ENCODE peak calls at places on chromosomes 2 and 18, in six cellular contexts. U is spleen, M is MM.1S, L is AG10803, S is cardiac muscle cell, X is retinal pigment epithelial cell. P is an unnamed sample.

GRCh38 chr2:235804676-235805075 is 310.8 kb downstream of the AGAP1 start:
- DNase-seq in U (no peak), M (no peak), L (no peak), S (no peak), X (no peak), P (no peak)

GRCh38 chr2:128773641-128774319 is 455.1 kb upstream of the HS6ST1 start:
- DNase-seq in U (peak; percentile 47), M (no peak), L (no peak), S (no peak), X (no peak), P (no peak)

GRCh38 chr2:180370476-180371205 is 363.5 kb upstream of the CWC22 start:
- DNase-seq in U (no peak), M (no peak), L (no peak), S (no peak), X (peak; percentile 13), P (no peak)

GRCh38 chr2:16553222-16553621 is 112.4 kb downstream of the CYRIA start:
- DNase-seq in U (no peak), M (peak; percentile 41), L (peak; percentile 26), S (peak; percentile 57), X (peak; percentile 25), P (peak; percentile 71)

GRCh38 chr2:156352911-156353310 is 20.4 kb upstream of the NR4A2 start:
- DNase-seq in U (no peak), M (no peak), L (no peak), S (no peak), X (no peak), P (no peak)

GRCh38 chr2:20182241-20182931 is 42.5 kb downstream of the SDC1 start:
- DNase-seq in U (peak; percentile 59), M (no peak), L (peak; percentile 51), S (peak; percentile 69), X (no peak), P (peak; percentile 95)

GRCh38 chr2:84880645-84881521 is at the start of gene TRABD2A:
- DNase-seq in U (peak; percentile 91), M (peak; percentile 36), L (no peak), S (no peak), X (no peak), P (no peak)

GRCh38 chr2:71620116-71620515 is 166.8 kb downstream of the DYSF start:
- DNase-seq in U (no peak), M (no peak), L (no peak), S (no peak), X (no peak), P (no peak)

GRCh38 chr2:236823230-236823629 is 253.6 kb downstream of the ACKR3 start:
- DNase-seq in U (no peak), M (no peak), L (no peak), S (no peak), X (no peak), P (no peak)

GRCh38 chr2:233065954-233066470 is 5.9 kb downstream of the INPP5D start:
- DNase-seq in U (peak; percentile 59), M (no peak), L (no peak), S (no peak), X (no peak), P (no peak)

GRCh38 chr2:127590386-127591190 is 55.1 kb downstream of the MYO7B start:
- DNase-seq in U (peak; percentile 23), M (no peak), L (no peak), S (no peak), X (no peak), P (no peak)

GRCh38 chr18:361100-361732 is 93.4 kb upstream of the THOC1 start:
- DNase-seq in U (no peak), M (no peak), L (peak; percentile 22), S (no peak), X (no peak), P (no peak)

GRCh38 chr18:2207294-2207693 is 364.0 kb downstream of the METTL4 start:
- DNase-seq in U (no peak), M (no peak), L (no peak), S (no peak), X (no peak), P (no peak)

GRCh38 chr2:38898256-38898655 is 8.6 kb downstream of the ARHGEF33 start:
- DNase-seq in U (no peak), M (no peak), L (no peak), S (no peak), X (no peak), P (peak; percentile 32)

GRCh38 chr2:1605102-1605501 is 139.2 kb downstream of the PXDN start:
- DNase-seq in U (peak; percentile 78), M (no peak), L (no peak), S (peak; percentile 61), X (no peak), P (no peak)

GRCh38 chr2:99278793-99279291 is 22.2 kb downstream of the LYG1 start:
- DNase-seq in U (no peak), M (no peak), L (peak; percentile 86), S (peak; percentile 80), X (no peak), P (peak; percentile 86)

GRCh38 chr2:9780368-9781130 is 62.7 kb upstream of the TAF1B start:
- DNase-seq in U (no peak), M (peak; percentile 22), L (peak; percentile 21), S (peak; percentile 34), X (no peak), P (no peak)

GRCh38 chr2:202387608-202388342 is 11.6 kb downstream of the BMPR2 start:
- DNase-seq in U (no peak), M (no peak), L (peak; percentile 60), S (peak; percentile 72), X (no peak), P (no peak)

GRCh38 chr2:217944366-217944765 is 58.4 kb downstream of the TNS1 start:
- DNase-seq in U (no peak), M (no peak), L (no peak), S (no peak), X (no peak), P (no peak)
- H3K4me3 ChIP-seq in U (peak overlapping the region; percentile 57), M (no peak overlapping the region), L (peak overlapping the region; percentile 92), S (no peak overlapping the region), X (no peak overlapping the region), P (no peak overlapping the region)

GRCh38 chr2:29714333-29714732 is 207.1 kb downstream of the ALK start:
- DNase-seq in U (no peak), M (no peak), L (no peak), S (no peak), X (no peak), P (no peak)
- TF ChIP-seq CTCF in U (no peak), M (no peak), L (no peak), S (no peak), X (peak; percentile 1), P (no peak)

GRCh38 chr2:102621630-102622029 is 2.3 kb downstream of the SLC9A2 start:
- DNase-seq in U (no peak), M (no peak), L (no peak), S (no peak), X (no peak), P (no peak)

GRCh38 chr2:102622646-102623045 is 3.3 kb downstream of the SLC9A2 start:
- DNase-seq in U (no peak), M (no peak), L (no peak), S (no peak), X (no peak), P (no peak)

GRCh38 chr2:102618452-102619413 is 620 bp upstream of the SLC9A2 start:
- DNase-seq in U (peak; percentile 75), M (no peak), L (no peak), S (peak; percentile 5), X (no peak), P (no peak)

GRCh38 chr2:102620367-102620766 is 1.0 kb downstream of the SLC9A2 start:
- DNase-seq in U (no peak), M (no peak), L (no peak), S (no peak), X (no peak), P (no peak)

GRCh38 chr2:102619414-102620319 is at the start of gene SLC9A2:
- DNase-seq in U (no peak), M (peak; percentile 26), L (no peak), S (peak; percentile 5), X (no peak), P (peak; percentile 16)
- H3K4me3 ChIP-seq in U (peak within 1 kb of the TSS; percentile 45), M (peak within 1 kb of the TSS; percentile 49), L (no peak within 1 kb of the TSS), S (peak within 1 kb of the TSS; percentile 54), X (peak within 1 kb of the TSS; percentile 41), P (peak within 1 kb of the TSS; percentile 22)

GRCh38 chr18:50287441-50288347 is at the start of gene CXXC1:
- DNase-seq in U (peak; percentile 100), M (peak; percentile 98), L (peak; percentile 99), S (peak; percentile 100), X (peak; percentile 98), P (peak; percentile 100)
- TF ChIP-seq CTCF in U (peak; percentile 73), M (peak; percentile 58), L (peak; percentile 41), S (peak; percentile 63), X (peak; percentile 46), P (peak; percentile 49)